ENCODE peak calls at places on chromosome 3, in nine cellular contexts. E is naive thymus-derived CD4-positive, alpha-beta T cell; S is fibroblast of lung; O is mammary epithelial cell; C is left lung; Y is body of pancreas; W is hepatocyte; P is MM.1S; T is neuronal stem cell. F is an unnamed sample. For H3K9me3, the result is how much of the 10 kb centered on the place peaks cover.

GRCh38 chr3:178971614-178972013 is 100.0 kb downstream of the ZMAT3 start:
- DNase-seq in Y (no peak), T (no peak), P (no peak), E (no peak), O (peak), S (no peak), W (peak), C (no peak), F (no peak)

GRCh38 chr3:28328188-28329151 is 20.1 kb upstream of the ZCWPW2 start:
- DNase-seq in C (no peak), T (peak), O (no peak), Y (no peak), P (peak), W (peak), S (peak), E (peak), F (no peak)

GRCh38 chr3:117665311-117665710 is 955.7 kb downstream of the TUSC7 start:
- DNase-seq in Y (peak), E (no peak), P (peak), W (peak), S (no peak), C (peak), T (no peak), O (no peak), F (no peak)

GRCh38 chr3:39378092-39378491 is 5.1 kb upstream of the SLC25A38 start:
- DNase-seq in E (peak), Y (peak), W (peak), O (peak), S (peak), T (peak), C (no peak), P (peak), F (no peak)

GRCh38 chr3:120597445-120598049 is 1.4 kb downstream of the NDUFB4 start:
- DNase-seq in T (no peak), O (no peak), W (no peak), S (no peak), Y (no peak), P (peak), E (no peak), C (no peak), F (no peak)

GRCh38 chr3:31472479-31473390 is 60.0 kb upstream of the STT3B start:
- DNase-seq in O (peak), T (no peak), W (no peak), C (no peak), E (no peak), P (no peak), S (peak), Y (no peak), F (no peak)

GRCh38 chr3:66362541-66362941 is 138.3 kb downstream of the LRIG1 start:
- DNase-seq in E (no peak), T (no peak), O (no peak), Y (no peak), P (no peak), S (peak), C (no peak), W (no peak), F (no peak)

GRCh38 chr3:133983126-133983525 is 46.6 kb downstream of the SLCO2A1 start:
- DNase-seq in O (no peak), C (no peak), T (no peak), E (no peak), Y (no peak), P (no peak), W (no peak), S (no peak), F (no peak)

GRCh38 chr3:148707596-148708386 is 10.1 kb downstream of the AGTR1 start:
- DNase-seq in W (no peak), Y (no peak), C (no peak), E (no peak), O (no peak), S (no peak), T (no peak), P (no peak), F (no peak)

GRCh38 chr3:195236801-195237570 is 34.0 kb downstream of the XXYLT1 start:
- DNase-seq in O (no peak), C (peak), Y (no peak), S (no peak), W (no peak), P (no peak), T (no peak), E (no peak), F (no peak)

GRCh38 chr3:49668414-49668797 is 5.7 kb upstream of the APEH start:
- DNase-seq in S (no peak), C (no peak), O (no peak), E (no peak), P (no peak), Y (no peak), W (peak), T (no peak), F (no peak)

GRCh38 chr3:65758871-65759598 is 279.7 kb downstream of the MAGI1 start:
- DNase-seq in T (no peak), P (no peak), W (no peak), C (no peak), S (peak), O (no peak), Y (no peak), E (no peak), F (no peak)

GRCh38 chr3:51436998-51437639 is 46.0 kb downstream of the RBM15B start:
- DNase-seq in P (no peak), Y (no peak), S (no peak), W (no peak), C (no peak), O (peak), T (no peak), E (no peak), F (no peak)

GRCh38 chr3:16151109-16151508 is 23.4 kb upstream of the GALNT15 start:
- DNase-seq in C (no peak), P (peak), S (peak), O (peak), W (peak), E (no peak), Y (peak), T (no peak), F (no peak)

GRCh38 chr3:45986303-45986982 is 9.2 kb downstream of the FYCO1 start:
- DNase-seq in S (peak), C (no peak), Y (peak), E (no peak), P (no peak), T (no peak), O (peak), W (peak), F (no peak)

GRCh38 chr3:48305396-48305795 is 28.1 kb downstream of the SPINK8 start:
- DNase-seq in E (no peak), C (no peak), P (no peak), Y (no peak), T (no peak), O (peak), S (no peak), W (no peak), F (no peak)

GRCh38 chr3:4722103-4722502 is 229.0 kb downstream of the ITPR1 start:
- DNase-seq in P (no peak), O (peak), E (no peak), C (no peak), S (peak), T (no peak), W (peak), Y (peak), F (no peak)

GRCh38 chr3:153190923-153191322 is 28.9 kb downstream of the RAP2B start:
- DNase-seq in S (no peak), E (no peak), W (no peak), C (no peak), T (no peak), O (no peak), P (no peak), Y (no peak), F (no peak)

GRCh38 chr3:63934484-63934883 is 22.3 kb upstream of the SCAANT1 start:
- DNase-seq in Y (no peak), E (no peak), P (no peak), C (no peak), W (no peak), S (no peak), O (no peak), T (no peak), F (no peak)

GRCh38 chr3:71694358-71694999 is 30.7 kb downstream of the EIF4E3 start:
- DNase-seq in P (no peak), T (no peak), C (no peak), Y (no peak), W (peak), O (peak), S (peak), E (no peak), F (no peak)

GRCh38 chr3:8776406-8776805 is 7.0 kb upstream of the OXTR start:
- DNase-seq in Y (no peak), C (no peak), W (no peak), P (no peak), S (no peak), O (peak), T (no peak), E (no peak), F (no peak)

GRCh38 chr3:66418432-66419052 is 82.3 kb downstream of the LRIG1 start:
- DNase-seq in P (no peak), T (no peak), C (peak), W (no peak), S (peak), O (no peak), E (no peak), Y (peak), F (no peak)

GRCh38 chr3:167731393-167731792 is 3.3 kb downstream of the PDCD10 start:
- DNase-seq in T (no peak), S (no peak), Y (no peak), P (no peak), O (no peak), C (no peak), W (no peak), E (no peak), F (no peak)

GRCh38 chr3:167732313-167733065 is 2.2 kb downstream of the PDCD10 start:
- DNase-seq in E (no peak), Y (no peak), S (no peak), P (no peak), C (no peak), O (peak), T (no peak), W (no peak), F (no peak)

GRCh38 chr3:167728176-167728575 is 6.5 kb downstream of the PDCD10 start:
- DNase-seq in P (no peak), S (peak), Y (no peak), W (peak), O (peak), T (no peak), C (no peak), E (no peak), F (no peak)

GRCh38 chr3:167729591-167729990 is 5.1 kb downstream of the PDCD10 start:
- DNase-seq in C (no peak), S (peak), W (no peak), T (no peak), P (no peak), E (no peak), O (no peak), Y (no peak), F (peak)

GRCh38 chr3:167728631-167729335 is 5.9 kb downstream of the PDCD10 start:
- DNase-seq in T (no peak), Y (no peak), C (no peak), S (no peak), P (no peak), O (no peak), W (no peak), E (no peak), F (no peak)
- H3K27ac ChIP-seq in T (no peak), Y (no peak), C (no peak), S (no peak), P (no peak), O (peak), W (no peak), E (no peak), F (no peak)

DNA sequence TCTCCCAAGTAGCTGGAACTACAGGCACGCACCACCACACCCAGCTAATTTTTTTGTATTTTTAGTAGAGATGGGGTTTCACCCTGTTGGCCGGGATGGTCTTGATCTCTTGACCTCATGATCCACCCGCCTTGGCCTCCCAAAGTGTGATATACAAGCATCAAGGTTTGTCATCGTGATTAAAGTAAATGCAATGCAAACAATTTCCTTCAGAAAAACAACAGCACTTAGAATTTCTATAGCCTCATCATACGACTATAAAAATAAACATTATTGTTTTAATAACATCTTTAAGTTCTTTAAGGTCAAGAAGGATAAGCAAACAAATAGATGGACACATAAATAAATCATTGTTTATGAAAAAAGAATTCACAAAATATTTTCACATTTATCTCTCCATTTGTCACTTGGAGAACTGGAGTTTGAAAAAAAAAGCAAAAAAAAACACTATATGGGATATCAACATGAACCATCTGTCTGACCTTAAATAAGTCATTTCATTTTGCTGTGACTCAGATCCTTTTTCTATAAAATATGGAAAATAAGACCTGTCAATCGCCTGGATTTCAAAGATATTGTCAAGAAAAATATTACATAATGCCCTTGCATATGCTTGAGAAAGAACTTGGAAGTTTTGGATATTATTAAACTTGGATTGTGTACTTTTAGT is 642.1 kb upstream of the KCNMB2 start:
- DNase-seq in Y (no peak), T (no peak), S (peak), E (no peak), P (no peak), W (no peak), O (no peak), C (no peak), F (no peak)
- H3K9me3 ChIP-seq in Y (under half), T (under half), S (under half), E (under half), P (under half), W (under half), O (under half), C (under half), F (under half)

GRCh38 chr3:197713477-197713822 is 23.3 kb downstream of the RUBCN start:
- DNase-seq in P (no peak), W (no peak), T (no peak), O (no peak), Y (no peak), C (no peak), E (no peak), S (no peak), F (no peak)

GRCh38 chr3:197714251-197714650 is 22.5 kb downstream of the RUBCN start:
- DNase-seq in P (no peak), Y (no peak), C (no peak), O (no peak), E (no peak), T (no peak), W (no peak), S (no peak), F (no peak)

GRCh38 chr3:197722734-197723133 is 14.0 kb downstream of the RUBCN start:
- DNase-seq in O (no peak), C (no peak), S (no peak), W (no peak), P (no peak), E (no peak), T (no peak), Y (no peak), F (no peak)

DNA sequence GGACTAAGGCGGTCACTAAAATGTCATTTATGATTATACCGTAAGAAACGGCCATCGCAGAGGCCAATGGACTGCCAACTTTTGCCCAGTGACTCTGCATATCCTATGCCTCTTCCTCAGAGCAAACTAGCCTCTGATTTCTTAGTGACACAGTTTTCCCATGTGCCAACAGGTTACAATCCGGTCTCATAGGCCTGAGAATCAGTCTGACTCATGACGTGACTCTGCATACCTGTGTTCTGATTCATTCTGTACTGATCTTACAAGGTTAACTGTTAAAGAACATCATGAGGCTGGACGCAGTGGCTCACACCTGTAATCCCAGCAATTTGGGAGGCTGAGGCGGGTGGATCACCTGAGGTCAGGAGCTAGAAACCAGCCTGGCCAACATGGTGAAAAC is 17.8 kb downstream of the RUBCN start:
- DNase-seq in T (no peak), E (no peak), P (no peak), Y (peak), S (peak), O (peak), C (no peak), W (peak), F (no peak)
- H3K27ac ChIP-seq in T (no peak), E (no peak), P (no peak), Y (no peak), S (peak), O (peak), C (no peak), W (peak), F (no peak)

DNA sequence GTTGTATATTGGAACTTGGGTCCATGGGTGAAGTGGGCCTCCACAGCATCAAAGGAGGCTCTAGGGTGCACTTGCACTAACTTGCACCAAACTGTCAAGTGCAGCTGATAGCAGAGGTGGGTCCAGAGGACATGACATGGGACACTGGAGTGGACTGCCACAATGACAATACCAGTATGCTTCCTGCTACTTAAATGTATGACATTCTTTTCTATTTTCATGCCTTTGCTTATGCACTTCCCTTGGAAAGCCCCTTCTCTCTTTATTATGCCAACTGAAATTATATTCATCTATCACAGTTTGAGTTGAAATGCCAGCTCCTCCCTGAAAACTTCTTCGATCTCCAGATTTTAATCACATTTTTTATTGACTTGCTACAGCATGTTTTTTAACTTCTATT is 101.8 kb downstream of the CFAP20DC start:
- DNase-seq in C (no peak), T (no peak), E (no peak), O (no peak), S (no peak), P (peak), W (no peak), Y (no peak), F (no peak)
- H3K9me3 ChIP-seq in C (under half), T (under half), E (under half), O (under half), S (under half), P (under half), W (under half), Y (under half), F (under half)

GRCh38 chr3:30456263-30456662 is 150.1 kb upstream of the TGFBR2 start:
- DNase-seq in P (no peak), S (no peak), C (no peak), Y (no peak), T (no peak), E (no peak), O (no peak), W (no peak), F (no peak)
- H3K27ac ChIP-seq in P (no peak), S (no peak), C (peak), Y (no peak), T (no peak), E (no peak), O (no peak), W (no peak), F (no peak)

F was measured in SK-N-MC.